ENCODE peak calls at places on chromosomes 13 and 19, in nine cellular contexts. Q, W, P, C, H, B, I, U and L are unnamed samples.

GRCh38 chr13:65074248-65074647 is 2155.9 kb downstream of the PCDH9 start:
- DNase-seq in Q (no peak), W (no peak), P (no peak), C (no peak), H (no peak), B (no peak), I (no peak), U (no peak), L (no peak)

GRCh38 chr13:74825170-74825948 is 656.6 kb downstream of the TBC1D4 start:
- DNase-seq in Q (peak; percentile 79), W (peak; percentile 48), P (no peak), C (no peak), H (no peak), B (no peak), I (no peak), U (no peak), L (no peak)

GRCh38 chr13:90233933-90234672 is 1113.4 kb upstream of the MIR17HG start:
- DNase-seq in Q (no peak), W (peak; percentile 9), P (no peak), C (no peak), H (no peak), B (no peak), I (no peak), U (no peak), L (peak; percentile 43)

GRCh38 chr13:77692746-77693448 is 4.6 kb upstream of the SLAIN1 start:
- DNase-seq in Q (no peak), W (no peak), P (no peak), C (no peak), H (no peak), B (no peak), I (no peak), U (no peak), L (no peak)

GRCh38 chr19:3243851-3244700 is 19.6 kb downstream of the CELF5 start:
- DNase-seq in Q (peak; percentile 89), W (peak; percentile 64), P (no peak), C (peak; percentile 12), H (no peak), B (no peak), I (peak; percentile 50), U (peak; percentile 39), L (peak; percentile 70)

GRCh38 chr13:78780708-78781107 is 121.8 kb upstream of the OBI1 start:
- DNase-seq in Q (no peak), W (no peak), P (no peak), C (no peak), H (no peak), B (no peak), I (no peak), U (no peak), L (no peak)

GRCh38 chr13:18628428-18628827 is 553.2 kb downstream of the TUBA3C start:
- DNase-seq in Q (no peak), W (no peak), P (no peak), C (no peak), H (no peak), B (no peak), I (no peak), U (no peak), L (no peak)

GRCh38 chr19:51807111-51807701 is 12.2 kb downstream of the FPR3 start:
- DNase-seq in Q (no peak), W (no peak), P (no peak), C (no peak), H (no peak), B (no peak), I (no peak), U (no peak), L (peak; percentile 29)